ENCODE peak calls at places on chromosome 10, in four cellular contexts. L is IMR-90, B is astrocyte, S is suprapubic skin. R is an unnamed sample.

GRCh38 chr10:132880148-132880981 is 62.0 kb downstream of the CFAP46 start:
- DNase-seq in L (no peak), S (peak), B (no peak), R (no peak)

GRCh38 chr10:49012603-49013002 is 73.0 kb upstream of the LRRC18 start:
- DNase-seq in L (no peak), S (no peak), B (no peak), R (no peak)

GRCh38 chr10:97442277-97442676 is 3.5 kb downstream of the EXOSC1 start:
- DNase-seq in L (no peak), B (no peak), S (no peak), R (no peak)

GRCh38 chr10:86048973-86049372 is 317.6 kb downstream of the GRID1 start:
- DNase-seq in S (no peak), B (no peak), L (no peak), R (no peak)

GRCh38 chr10:130141460-130141859 is 5.3 kb downstream of the GLRX3 start:
- DNase-seq in B (peak), S (no peak), L (peak), R (peak)

GRCh38 chr10:44035474-44036197 is 349.3 kb downstream of the CXCL12 start:
- DNase-seq in S (no peak), L (no peak), B (no peak), R (no peak)

GRCh38 chr10:45470098-45471012 is 96.3 kb downstream of the ALOX5 start:
- DNase-seq in S (no peak), L (peak), B (peak), R (peak)

GRCh38 chr10:69226919-69227450 is 6.9 kb downstream of the HKDC1 start:
- DNase-seq in L (no peak), S (no peak), B (no peak), R (no peak)

GRCh38 chr10:130378556-130379400 is 242.6 kb downstream of the GLRX3 start:
- DNase-seq in L (no peak), S (no peak), B (no peak), R (no peak)

GRCh38 chr10:79905322-79906314 is 43.3 kb downstream of the SFTPD start:
- DNase-seq in L (peak), B (peak), S (no peak), R (peak)

GRCh38 chr10:81882011-81882410 is 7.0 kb downstream of the NRG3 start:
- DNase-seq in B (no peak), S (no peak), L (no peak), R (no peak)

GRCh38 chr10:63373176-63373575 is 92.6 kb downstream of the JMJD1C start:
- DNase-seq in L (no peak), B (no peak), S (no peak), R (no peak)

GRCh38 chr10:112631501-112632410 is 184.7 kb downstream of the VTI1A start:
- DNase-seq in S (no peak), L (no peak), B (no peak), R (no peak)

GRCh38 chr10:123132576-123133477 is 2.9 kb upstream of the HMX3 start:
- DNase-seq in B (peak), L (peak), S (peak), R (peak)

GRCh38 chr10:22891797-22892196 is 36.1 kb upstream of the ARMC3 start:
- DNase-seq in B (no peak), L (no peak), S (no peak), R (no peak)

GRCh38 chr10:124152139-124152780 is 58.9 kb upstream of the CHST15 start:
- DNase-seq in L (peak), S (peak), B (peak), R (peak)

GRCh38 chr10:133035952-133036351 is 51.8 kb upstream of the ADGRA1 start:
- DNase-seq in B (no peak), L (no peak), S (no peak), R (no peak)

GRCh38 chr10:117327262-117327661 is 48.0 kb downstream of the PDZD8 start:
- DNase-seq in B (no peak), S (no peak), L (no peak), R (no peak)

GRCh38 chr10:131024259-131025131 is 287.0 kb downstream of the TCERG1L start:
- DNase-seq in S (peak), B (no peak), L (no peak), R (no peak)

GRCh38 chr10:133438711-133439273 is 14.4 kb upstream of the SPRN start:
- DNase-seq in S (no peak), L (no peak), B (no peak), R (no peak)

GRCh38 chr10:73117976-73118743 is 7.9 kb downstream of the NUDT13 start:
- DNase-seq in S (no peak), L (peak), B (peak), R (no peak)

GRCh38 chr10:588246-589165 is 101.0 kb downstream of the DIP2C start:
- DNase-seq in B (peak), L (peak), S (no peak), R (peak)

GRCh38 chr10:95820363-95820762 is 64.4 kb downstream of the ENTPD1 start:
- DNase-seq in L (no peak), B (no peak), S (no peak), R (no peak)

GRCh38 chr10:5961405-5962100 is 15.8 kb downstream of the IL15RA start:
- DNase-seq in B (no peak), S (peak), L (no peak), R (no peak)

GRCh38 chr10:93437000-93437945 is 44.9 kb downstream of the MYOF start:
- DNase-seq in B (peak), S (peak), L (peak), R (peak)

GRCh38 chr10:116848032-116848911 is 1.0 kb upstream of the ENO4 start:
- DNase-seq in L (no peak), B (peak), S (no peak), R (peak)

GRCh38 chr10:133143546-133143945 is 16.5 kb upstream of the KNDC1 start:
- DNase-seq in L (no peak), S (no peak), B (no peak), R (no peak)

GRCh38 chr10:70660722-70661121 is 11.6 kb upstream of the ADAMTS14 start:
- DNase-seq in B (no peak), S (no peak), L (no peak), R (no peak)

GRCh38 chr10:101291254-101292193 is 62.3 kb upstream of the LBX1 start:
- DNase-seq in B (no peak), L (peak), S (no peak), R (no peak)

GRCh38 chr10:119859422-119860258 is 13.0 kb downstream of the MCMBP start:
- DNase-seq in S (no peak), B (peak), L (peak), R (peak)

GRCh38 chr10:70492786-70493659 is 14.5 kb downstream of the PALD1 start:
- DNase-seq in S (no peak), B (peak), L (peak), R (peak)

GRCh38 chr10:115029452-115030375 is 63.5 kb upstream of the ATRNL1 start:
- DNase-seq in B (no peak), L (no peak), S (no peak), R (no peak)

GRCh38 chr10:88004451-88004850 is 141.0 kb downstream of the PTEN start:
- DNase-seq in S (no peak), L (peak), B (peak), R (peak)

GRCh38 chr10:78253072-78253853 is 219.6 kb downstream of the RPS24 start:
- DNase-seq in B (no peak), L (no peak), S (no peak), R (no peak)

GRCh38 chr10:21524526-21525366 is 736 bp downstream of the SKIDA1 start:
- DNase-seq in B (peak), S (no peak), L (peak), R (peak)

GRCh38 chr10:126969310-126969709 is 64.1 kb downstream of the DOCK1 start:
- DNase-seq in S (no peak), L (no peak), B (no peak), R (no peak)

GRCh38 chr10:102055647-102056419 is at the start of gene ARMH3:
- DNase-seq in S (peak), B (peak), L (peak), R (peak)

GRCh38 chr10:71770789-71771188 is 2.5 kb downstream of the VSIR start:
- DNase-seq in L (no peak), B (no peak), S (no peak), R (peak)
- H3K4me3 ChIP-seq in L (no peak), B (no peak), S (peak), R (peak)

DNA sequence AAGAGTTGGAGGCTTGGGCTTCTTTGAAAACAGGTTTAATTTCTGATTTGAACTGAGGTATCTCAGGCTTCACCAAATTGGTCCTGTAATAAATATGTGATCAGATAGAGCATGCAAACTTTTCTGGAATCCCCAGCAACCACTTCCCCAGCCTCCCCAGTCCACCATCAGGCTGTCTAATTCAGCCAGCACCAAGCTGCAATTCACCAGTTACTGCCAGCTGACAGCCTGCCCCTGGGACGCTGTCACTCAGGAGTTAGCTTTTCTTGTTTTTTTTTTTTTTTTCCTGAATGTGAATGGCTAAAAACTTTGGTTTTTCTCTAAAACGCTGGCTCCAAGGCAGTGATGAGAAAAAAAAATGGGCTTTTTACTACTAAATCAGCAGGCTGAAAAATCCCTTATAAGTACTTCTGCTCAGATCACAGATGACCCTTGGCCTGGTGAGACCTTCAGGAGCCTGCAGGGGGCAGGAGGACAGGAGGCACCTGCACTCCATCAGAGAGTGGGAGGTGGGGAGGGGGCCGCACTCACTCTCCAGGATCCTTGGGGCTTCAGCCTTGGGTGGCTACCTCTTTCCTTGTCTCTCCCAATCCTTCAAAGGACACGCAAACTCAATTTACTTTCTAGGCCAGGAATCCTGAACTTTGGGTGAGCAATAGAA is 349.4 kb downstream of the GATA3 start:
- DNase-seq in L (no peak), S (no peak), B (no peak), R (no peak)
- TF ChIP-seq CTCF in L (no peak), S (no peak), B (no peak), R (no peak)

GRCh38 chr10:104340099-104340594 is 1.9 kb upstream of the ITPRIP start:
- DNase-seq in L (no peak), B (no peak), S (no peak), R (no peak)
- H3K4me3 ChIP-seq in L (no peak), B (no peak), S (peak), R (no peak)

GRCh38 chr10:104485632-104486031 is 132.0 kb downstream of the CFAP58 start:
- DNase-seq in S (no peak), L (no peak), B (no peak), R (no peak)
- TF ChIP-seq CTCF in S (no peak), L (no peak), B (no peak), R (no peak)

DNA sequence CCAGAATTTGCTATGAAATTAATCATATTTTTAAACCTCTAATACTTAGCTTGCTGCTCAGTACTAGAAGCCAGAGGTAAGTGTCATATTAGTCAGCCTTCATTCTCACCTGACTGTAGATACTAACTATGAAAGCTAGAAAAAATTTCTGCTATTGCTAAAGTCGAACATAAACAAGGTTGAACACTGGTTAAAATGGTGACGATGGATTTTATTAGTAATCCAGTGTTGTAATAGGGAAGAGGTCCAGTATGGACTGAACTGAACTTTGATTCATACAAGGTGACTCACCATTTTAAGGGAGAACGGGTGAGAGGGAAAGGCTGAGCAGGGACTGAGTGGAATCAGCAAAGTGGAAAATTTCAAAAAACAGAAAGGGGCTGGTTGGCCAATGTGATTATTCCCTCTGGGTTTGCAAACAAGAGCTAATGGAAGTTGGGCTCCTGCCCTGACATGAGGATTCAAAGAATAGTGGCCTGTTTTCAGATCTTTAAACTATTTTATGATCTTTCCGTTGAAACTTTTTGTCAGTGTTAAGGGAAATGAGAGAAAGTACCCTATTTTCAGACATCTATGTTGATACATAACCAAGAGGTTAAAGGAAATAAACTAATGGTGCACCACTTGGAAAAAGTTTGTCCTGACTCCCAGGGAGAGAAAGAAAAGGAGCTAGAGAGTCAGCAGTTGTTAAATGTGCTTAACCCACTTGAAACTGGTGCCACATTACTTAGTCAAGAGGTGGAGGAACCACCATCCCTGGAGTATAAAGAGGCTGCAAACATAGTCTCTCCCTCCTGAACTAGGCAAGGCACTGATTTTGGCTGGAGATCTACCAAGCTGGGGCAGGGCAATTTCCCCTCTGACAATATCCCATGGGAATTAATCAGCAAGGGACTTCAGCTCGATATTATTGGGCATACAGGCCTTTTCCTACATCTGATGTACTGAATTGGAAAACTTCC is 15.3 kb upstream of the AKR1C1 start:
- DNase-seq in B (peak), S (peak), L (peak), R (peak)
- H3K4me3 ChIP-seq in B (no peak), S (no peak), L (no peak), R (no peak)

DNA sequence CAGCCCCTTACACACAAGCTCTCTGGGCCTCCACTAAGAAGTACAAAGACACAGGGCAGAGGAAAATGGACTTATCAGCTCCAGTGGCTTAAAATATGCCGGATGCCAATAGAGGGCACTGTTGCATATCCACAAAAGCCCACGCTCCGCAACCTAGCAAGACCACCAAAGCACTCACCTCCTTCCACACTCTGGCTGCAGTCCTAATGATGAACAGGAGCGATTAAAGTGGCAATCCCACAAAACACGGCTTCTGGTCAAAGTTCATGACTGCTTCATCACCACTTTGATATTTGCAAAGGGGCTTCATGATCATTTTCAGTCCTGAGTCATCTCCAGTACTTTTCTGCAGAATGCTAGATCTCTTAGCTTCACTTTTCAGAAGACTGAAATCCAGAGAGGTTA is 158.3 kb upstream of the ITGB1 start:
- DNase-seq in L (peak), B (peak), S (no peak), R (peak)
- TF ChIP-seq CTCF in L (peak), B (peak), S (peak), R (peak)

GRCh38 chr10:35353805-35354204 is 17.5 kb downstream of the CCNY start:
- DNase-seq in B (no peak), L (no peak), S (no peak), R (no peak)

GRCh38 chr10:35356725-35357092 is 20.4 kb downstream of the CCNY start:
- DNase-seq in S (no peak), L (no peak), B (no peak), R (no peak)

GRCh38 chr10:35359056-35359455 is 22.7 kb downstream of the CCNY start:
- DNase-seq in L (no peak), B (no peak), S (no peak), R (no peak)

GRCh38 chr10:35353399-35353798 is 17.1 kb downstream of the CCNY start:
- DNase-seq in S (no peak), L (no peak), B (no peak), R (no peak)

GRCh38 chr10:35355971-35356724 is 19.8 kb downstream of the CCNY start:
- DNase-seq in L (no peak), B (peak), S (no peak), R (peak)
- H3K4me3 ChIP-seq in L (no peak), B (no peak), S (no peak), R (no peak)

GRCh38 chr10:11159543-11160215 is 142.0 kb downstream of the CELF2 start:
- DNase-seq in L (no peak), B (no peak), S (no peak), R (no peak)

GRCh38 chr10:11156480-11156879 is 138.8 kb downstream of the CELF2 start:
- DNase-seq in L (no peak), S (no peak), B (no peak), R (no peak)

GRCh38 chr10:11158080-11158479 is 140.4 kb downstream of the CELF2 start:
- DNase-seq in B (no peak), S (no peak), L (no peak), R (no peak)

GRCh38 chr10:11154809-11155208 is 137.1 kb downstream of the CELF2 start:
- DNase-seq in S (no peak), L (peak), B (peak), R (no peak)

GRCh38 chr10:11157292-11158052 is 139.8 kb downstream of the CELF2 start:
- DNase-seq in L (no peak), S (no peak), B (no peak), R (no peak)
- TF ChIP-seq CTCF in L (no peak), S (no peak), B (no peak), R (no peak)

GRCh38 chr10:71965623-71966022 is 1.4 kb downstream of the CHST3 start:
- DNase-seq in S (no peak), B (no peak), L (no peak), R (no peak)
- H3K4me3 ChIP-seq in S (peak), B (peak), L (peak), R (peak)

R was measured in AG10803.